ENCODE peak calls at places on chromosomes 16 and 17, in eight cellular contexts. J is epithelial cell of proximal tubule, M is body of pancreas, K is cardiac muscle cell, A is fibroblast of lung, O is BJ, W is PC-3, N is SK-N-SH. Q is an unnamed sample.

GRCh38 chr16:87662254-87663204 is 60.2 kb downstream of the JPH3 start:
- DNase-seq in J (no peak), M (no peak), K (no peak), A (no peak), O (no peak), W (no peak), N (no peak), Q (no peak)

GRCh38 chr17:73091770-73092517 is 544 bp downstream of the SLC39A11 start:
- DNase-seq in J (no peak), M (peak), K (peak), A (peak), O (no peak), W (peak), N (no peak), Q (no peak)

GRCh38 chr16:4266372-4266771 is 6.5 kb downstream of the TFAP4 start:
- DNase-seq in J (no peak), M (no peak), K (peak), A (no peak), O (no peak), W (peak), N (peak), Q (peak)

GRCh38 chr17:9529033-9529748 is 46.4 kb downstream of the STX8 start:
- DNase-seq in J (no peak), M (no peak), K (peak), A (peak), O (no peak), W (peak), N (peak), Q (peak)

GRCh38 chr17:8125947-8126305 is 2.0 kb upstream of the HES7 start:
- DNase-seq in J (no peak), M (no peak), K (no peak), A (no peak), O (no peak), W (peak), N (peak), Q (no peak)

GRCh38 chr16:89561195-89562026 is 929 bp downstream of the RPL13 start:
- DNase-seq in J (no peak), M (no peak), K (no peak), A (no peak), O (no peak), W (no peak), N (no peak), Q (no peak)

GRCh38 chr16:66847533-66848057 is 3.4 kb downstream of the CA7 start:
- DNase-seq in J (no peak), M (no peak), K (no peak), A (no peak), O (no peak), W (no peak), N (no peak), Q (no peak)

GRCh38 chr16:86459266-86459665 is 51.1 kb upstream of the FOXF1 start:
- DNase-seq in J (no peak), M (no peak), K (no peak), A (no peak), O (no peak), W (no peak), N (no peak), Q (no peak)

GRCh38 chr17:17710728-17711541 is 29.7 kb downstream of the RAI1 start:
- DNase-seq in J (peak), M (peak), K (peak), A (peak), O (peak), W (peak), N (peak), Q (peak)

GRCh38 chr17:77948690-77949114 is 9.8 kb upstream of the TNRC6C start:
- DNase-seq in J (no peak), M (no peak), K (peak), A (peak), O (no peak), W (peak), N (peak), Q (peak)

GRCh38 chr17:19579867-19580565 is 46.4 kb downstream of the SLC47A1 start:
- DNase-seq in J (no peak), M (no peak), K (peak), A (peak), O (no peak), W (no peak), N (peak), Q (no peak)

GRCh38 chr17:19979917-19980770 is 2.5 kb upstream of the AKAP10 start:
- DNase-seq in J (no peak), M (peak), K (peak), A (no peak), O (no peak), W (no peak), N (no peak), Q (no peak)

GRCh38 chr17:48426019-48426418 is 4.0 kb downstream of the SKAP1 start:
- DNase-seq in J (no peak), M (no peak), K (no peak), A (no peak), O (no peak), W (no peak), N (no peak), Q (no peak)

GRCh38 chr17:30472238-30472890 is 4.8 kb upstream of the GOSR1 start:
- DNase-seq in J (no peak), M (no peak), K (peak), A (peak), O (no peak), W (no peak), N (no peak), Q (no peak)

GRCh38 chr17:30477083-30477757 is at the start of gene GOSR1:
- DNase-seq in J (peak), M (peak), K (peak), A (peak), O (peak), W (peak), N (peak), Q (peak)

GRCh38 chr17:30477758-30478115 is 529 bp downstream of the GOSR1 start:
- DNase-seq in J (no peak), M (no peak), K (peak), A (peak), O (no peak), W (no peak), N (no peak), Q (no peak)

GRCh38 chr17:30475206-30475605 is 2.0 kb upstream of the GOSR1 start:
- DNase-seq in J (no peak), M (no peak), K (no peak), A (no peak), O (no peak), W (no peak), N (no peak), Q (no peak)

GRCh38 chr17:30476726-30477082 is 504 bp upstream of the GOSR1 start:
- DNase-seq in J (no peak), M (no peak), K (peak), A (peak), O (no peak), W (no peak), N (no peak), Q (no peak)
- TF ChIP-seq CTCF in J (no peak), M (no peak), K (no peak), A (no peak), O (no peak), W (no peak), N (no peak), Q (no peak)

GRCh38 chr16:83968483-83968865 is 430 bp downstream of the NECAB2 start:
- DNase-seq in J (no peak), M (no peak), K (no peak), A (no peak), O (no peak), W (no peak), N (peak), Q (no peak)
- H3K4me3 ChIP-seq in J (no peak), M (no peak), K (no peak), A (no peak), O (no peak), W (no peak), N (no peak), Q (no peak)

DNA sequence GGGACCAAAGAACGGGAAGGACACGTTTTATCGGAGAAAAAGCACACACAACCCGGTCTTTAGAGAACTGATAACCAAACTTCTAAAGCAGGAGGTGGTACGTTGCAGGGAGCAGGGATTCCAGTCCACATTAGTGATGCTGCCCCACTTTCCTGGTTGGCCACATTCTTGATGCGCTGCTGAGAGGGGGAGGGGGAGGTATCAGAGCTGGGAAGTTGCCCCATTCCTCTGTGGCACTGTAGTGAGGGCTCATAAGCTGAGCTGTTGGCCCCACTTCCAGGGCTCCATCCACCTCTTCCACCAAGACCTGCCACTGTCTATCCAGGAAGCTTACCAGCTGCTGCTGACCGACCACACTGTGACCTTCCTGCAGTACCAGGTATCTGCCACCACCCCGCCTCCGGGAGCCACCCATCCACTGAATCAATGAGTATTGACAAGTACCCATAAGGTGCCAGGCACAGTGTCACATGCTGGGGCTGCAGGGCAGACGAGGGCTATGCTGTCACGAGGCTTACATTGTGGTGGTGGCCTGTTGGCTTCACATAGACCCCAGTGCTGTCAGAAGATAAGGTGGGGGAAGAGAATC is 1.0 kb downstream of the TSEN54 start:
- DNase-seq in J (no peak), M (peak), K (no peak), A (no peak), O (no peak), W (peak), N (peak), Q (no peak)
- TF ChIP-seq CTCF in J (no peak), M (peak), K (no peak), A (no peak), O (no peak), W (no peak), N (no peak), Q (no peak)

GRCh38 chr17:62808576-62808970 is 459 bp upstream of the MARCHF10 start:
- DNase-seq in J (no peak), M (no peak), K (no peak), A (no peak), O (no peak), W (no peak), N (no peak), Q (no peak)
- H3K4me3 ChIP-seq in J (peak), M (no peak), K (peak), A (no peak), O (no peak), W (peak), N (no peak), Q (no peak)

Q was measured in astrocyte of the spinal cord.